ENCODE peak calls at places on chromosomes 1 and 21, in six cellular contexts. L is testis, K is astrocyte of the spinal cord, M is transverse colon, T is AG04450, S is left ventricle myocardium inferior. C is an unnamed sample.

GRCh38 chr1:30123896-30124295 is 599.5 kb downstream of the MATN1 start:
- DNase-seq in L (no peak), K (no peak), M (peak), T (no peak), S (peak), C (no peak)

GRCh38 chr1:218266356-218266755 is 18.7 kb upstream of the RRP15 start:
- DNase-seq in L (no peak), K (no peak), M (no peak), T (no peak), S (no peak), C (peak)

GRCh38 chr1:57112148-57112547 is 146.3 kb upstream of the C8B start:
- DNase-seq in L (no peak), K (peak), M (no peak), T (no peak), S (no peak), C (no peak)

GRCh38 chr1:940121-941026 is 16.7 kb downstream of the SAMD11 start:
- DNase-seq in L (peak), K (peak), M (peak), T (no peak), S (peak), C (peak)

GRCh38 chr21:45988366-45989347 is 7.1 kb downstream of the COL6A1 start:
- DNase-seq in L (peak), K (no peak), M (no peak), T (no peak), S (peak), C (no peak)

GRCh38 chr1:185238447-185238846 is 78.6 kb downstream of the IVNS1ABP start:
- DNase-seq in L (no peak), K (peak), M (no peak), T (no peak), S (no peak), C (peak)

GRCh38 chr1:77671836-77672235 is 10.6 kb downstream of the ZZZ3 start:
- DNase-seq in L (no peak), K (no peak), M (no peak), T (no peak), S (no peak), C (peak)

GRCh38 chr1:28170036-28170596 is 6.4 kb downstream of the PTAFR start:
- DNase-seq in L (no peak), K (no peak), M (no peak), T (no peak), S (no peak), C (peak)

GRCh38 chr1:174982971-174983689 is 16.6 kb upstream of the CACYBP start:
- DNase-seq in L (no peak), K (peak), M (no peak), T (no peak), S (no peak), C (peak)

GRCh38 chr1:27572679-27573426 is 31.1 kb downstream of the AHDC1 start:
- DNase-seq in L (no peak), K (no peak), M (no peak), T (no peak), S (peak), C (no peak)

DNA sequence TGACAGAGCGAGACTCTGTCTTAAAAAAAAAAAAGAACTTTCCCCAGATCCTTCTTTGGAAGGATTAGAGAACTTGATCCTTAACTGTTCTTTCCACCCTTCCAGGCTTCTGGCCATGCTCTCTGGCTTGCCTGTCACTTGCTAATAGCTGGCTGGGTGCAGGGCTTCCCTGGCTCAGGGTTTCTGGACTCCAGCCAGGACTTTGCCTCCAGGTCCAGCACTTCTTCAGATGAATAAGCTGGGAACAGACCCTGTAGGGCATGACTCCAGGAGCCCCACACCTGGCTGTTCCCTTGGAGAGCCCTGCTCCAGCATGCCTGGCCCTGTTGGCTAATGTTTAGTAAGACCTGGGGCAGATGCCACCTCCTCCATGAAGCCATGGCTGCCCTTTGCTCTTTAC is 3.3 kb upstream of the NT5C1A start:
- DNase-seq in L (no peak), K (no peak), M (no peak), T (no peak), S (no peak), C (no peak)
- H3K4me3 ChIP-seq in L (no peak), K (no peak), M (no peak), T (no peak), S (no peak), C (no peak)

GRCh38 chr1:234768569-234769283 is 158.7 kb upstream of the IRF2BP2 start:
- DNase-seq in L (no peak), K (no peak), M (peak), T (no peak), S (no peak), C (no peak)
- TF ChIP-seq CTCF in L (no peak), K (no peak), M (no peak), T (no peak), S (no peak), C (no peak)

DNA sequence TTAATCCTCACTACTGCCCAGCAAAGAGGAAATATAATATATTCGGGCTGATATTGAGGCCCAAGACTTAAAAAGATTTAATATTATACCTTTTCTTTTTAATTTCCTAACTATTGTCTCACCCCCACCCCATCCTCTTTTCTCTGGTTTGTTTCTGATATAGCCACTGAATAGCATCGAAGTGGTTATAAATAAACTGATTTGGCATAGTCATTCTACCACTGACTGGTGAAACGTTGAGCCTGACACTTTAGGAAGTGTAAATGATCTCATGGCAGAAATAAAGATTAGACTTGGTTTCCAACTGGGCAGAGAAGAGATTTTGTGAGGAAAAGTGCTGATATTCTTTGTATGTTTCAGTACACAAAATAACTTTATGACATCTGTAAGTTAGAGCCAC is 39.3 kb downstream of the DTL start:
- DNase-seq in L (no peak), K (no peak), M (no peak), T (no peak), S (no peak), C (no peak)
- H3K4me3 ChIP-seq in L (no peak), K (no peak), M (no peak), T (no peak), S (peak), C (no peak)

GRCh38 chr1:160124709-160125478 is 9.3 kb downstream of the ATP1A2 start:
- DNase-seq in L (no peak), K (peak), M (no peak), T (peak), S (no peak), C (peak)
- TF ChIP-seq CTCF in L (no peak), K (peak), M (no peak), T (peak), S (peak), C (no peak)

GRCh38 chr21:33403128-33403785 is at the start of gene IFNGR2:
- DNase-seq in L (peak), K (no peak), M (peak), T (no peak), S (peak), C (peak)

GRCh38 chr21:33402011-33402979 is 918 bp upstream of the IFNGR2 start:
- DNase-seq in L (peak), K (peak), M (peak), T (no peak), S (peak), C (peak)

GRCh38 chr21:33403786-33404571 is 766 bp downstream of the IFNGR2 start:
- DNase-seq in L (peak), K (peak), M (peak), T (no peak), S (peak), C (peak)

GRCh38 chr21:33401617-33401967 is 1.6 kb upstream of the IFNGR2 start:
- DNase-seq in L (no peak), K (no peak), M (no peak), T (no peak), S (no peak), C (no peak)

DNA sequence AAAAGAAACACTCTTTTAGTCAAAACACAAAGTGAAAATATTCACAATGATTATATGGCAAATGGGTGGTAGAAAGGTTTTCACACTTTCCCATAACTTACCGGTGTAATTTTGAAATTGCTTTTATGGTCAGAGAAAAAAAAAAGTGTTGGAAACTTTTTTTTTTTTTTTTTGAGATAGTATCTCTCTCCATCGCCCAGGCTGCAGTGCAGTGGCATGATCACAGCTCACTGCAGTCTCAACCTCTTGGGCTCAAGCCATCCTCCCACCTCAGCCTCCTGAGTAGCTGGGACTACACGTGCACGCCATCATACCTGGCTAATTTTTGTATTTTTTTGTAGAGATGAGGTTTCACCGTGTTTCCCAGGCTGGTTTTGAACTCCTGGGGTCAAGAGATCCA is 3.3 kb downstream of the IFNGR2 start:
- DNase-seq in L (peak), K (no peak), M (no peak), T (no peak), S (no peak), C (no peak)
- H3K4me3 ChIP-seq in L (no peak), K (no peak), M (no peak), T (no peak), S (no peak), C (no peak)

DNA sequence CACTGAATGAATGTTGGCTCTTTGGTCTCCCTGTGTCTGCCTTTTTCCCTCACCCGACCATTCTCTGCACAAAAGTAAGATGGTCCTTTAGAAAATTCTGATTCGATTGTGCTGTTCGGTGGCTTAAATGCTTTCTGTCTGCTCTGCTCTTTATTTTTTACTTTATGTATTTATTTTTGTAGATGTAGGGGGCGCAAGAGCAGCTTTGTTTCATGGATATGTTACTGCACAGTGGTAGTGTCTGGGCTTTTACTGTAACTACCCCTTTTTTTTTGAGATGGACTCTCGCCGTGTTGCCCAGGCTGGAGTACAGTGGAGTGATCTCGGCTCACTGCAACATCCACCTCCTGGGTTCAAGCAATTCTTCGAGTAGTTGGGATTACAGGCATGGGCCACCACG is 15.7 kb downstream of the NLRP3 start:
- DNase-seq in L (no peak), K (no peak), M (no peak), T (no peak), S (no peak), C (no peak)
- TF ChIP-seq CTCF in L (no peak), K (no peak), M (no peak), T (no peak), S (no peak), C (no peak)

GRCh38 chr1:16213013-16213412 is 561 bp upstream of the ARHGEF19 start:
- DNase-seq in L (no peak), K (no peak), M (no peak), T (no peak), S (no peak), C (no peak)
- H3K4me3 ChIP-seq in L (no peak), K (no peak), M (no peak), T (no peak), S (no peak), C (no peak)

GRCh38 chr21:44485254-44485793 is 30.0 kb downstream of the LRRC3 start:
- DNase-seq in L (peak), K (peak), M (no peak), T (no peak), S (no peak), C (no peak)
- TF ChIP-seq CTCF in L (peak), K (peak), M (peak), T (no peak), S (peak), C (no peak)

GRCh38 chr1:53478186-53478585 is 19.0 kb downstream of the DMRTB1 start:
- DNase-seq in L (no peak), K (no peak), M (no peak), T (no peak), S (no peak), C (no peak)
- H3K4me3 ChIP-seq in L (no peak), K (no peak), M (no peak), T (no peak), S (no peak), C (no peak)

GRCh38 chr1:168092566-168093355 is 44.0 kb downstream of the GPR161 start:
- DNase-seq in L (peak), K (no peak), M (no peak), T (no peak), S (no peak), C (peak)
- TF ChIP-seq CTCF in L (peak), K (peak), M (no peak), T (peak), S (peak), C (peak)